ENCODE peak calls at places on chromosomes 13 and 19, in eight cellular contexts. D, U, K, A, T, S, O and E are unnamed samples.

GRCh38 chr13:101706651-101707050 is 254.2 kb downstream of the ITGBL1 start:
- DNase-seq in D (peak), U (no peak), K (no peak), A (no peak), T (no peak), S (no peak), O (peak), E (no peak)

GRCh38 chr13:99982741-99983400 is 1.3 kb downstream of the ZIC2 start:
- DNase-seq in D (peak), U (no peak), K (no peak), A (no peak), T (no peak), S (no peak), O (no peak), E (no peak)

GRCh38 chr19:20151617-20152145 is 15.3 kb upstream of the ZNF486 start:
- DNase-seq in D (no peak), U (no peak), K (no peak), A (no peak), T (no peak), S (no peak), O (no peak), E (no peak)

GRCh38 chr13:110133425-110134235 is 173.3 kb downstream of the COL4A1 start:
- DNase-seq in D (no peak), U (peak), K (no peak), A (no peak), T (no peak), S (no peak), O (no peak), E (no peak)

GRCh38 chr13:94825507-94825906 is 113.2 kb upstream of the SOX21 start:
- DNase-seq in D (peak), U (no peak), K (peak), A (no peak), T (no peak), S (no peak), O (no peak), E (no peak)

GRCh38 chr19:2261438-2262172 is 5.4 kb upstream of the JSRP1 start:
- DNase-seq in D (no peak), U (no peak), K (peak), A (no peak), T (no peak), S (no peak), O (peak), E (no peak)

GRCh38 chr19:49441210-49441959 is at the start of gene SLC17A7:
- DNase-seq in D (no peak), U (no peak), K (no peak), A (no peak), T (peak), S (peak), O (peak), E (no peak)

GRCh38 chr13:106105153-106105552 is 430.3 kb downstream of the EFNB2 start:
- DNase-seq in D (peak), U (no peak), K (no peak), A (no peak), T (no peak), S (no peak), O (no peak), E (no peak)

GRCh38 chr13:51068501-51068900 is 42.6 kb downstream of the C13orf42 start:
- DNase-seq in D (no peak), U (no peak), K (no peak), A (no peak), T (no peak), S (no peak), O (no peak), E (no peak)

GRCh38 chr13:113528798-113529180 is 38.3 kb upstream of the DCUN1D2 start:
- DNase-seq in D (no peak), U (no peak), K (no peak), A (no peak), T (no peak), S (peak), O (no peak), E (no peak)

GRCh38 chr19:601790-602189 is 12.1 kb downstream of the HCN2 start:
- DNase-seq in D (no peak), U (no peak), K (no peak), A (no peak), T (no peak), S (no peak), O (no peak), E (no peak)

GRCh38 chr13:73254827-73255226 is 196.0 kb downstream of the KLF5 start:
- DNase-seq in D (peak), U (no peak), K (no peak), A (no peak), T (no peak), S (no peak), O (no peak), E (no peak)

GRCh38 chr13:94759120-94759728 is 46.9 kb upstream of the SOX21 start:
- DNase-seq in D (peak), U (no peak), K (no peak), A (no peak), T (no peak), S (no peak), O (no peak), E (no peak)

GRCh38 chr13:20127563-20128458 is 33.0 kb downstream of the GJA3 start:
- DNase-seq in D (peak), U (no peak), K (peak), A (no peak), T (peak), S (peak), O (peak), E (peak)

GRCh38 chr13:99442273-99442895 is 58.9 kb upstream of the TM9SF2 start:
- DNase-seq in D (peak), U (no peak), K (peak), A (no peak), T (peak), S (no peak), O (peak), E (no peak)

GRCh38 chr13:110713981-110714797 is 689 bp downstream of the ING1 start:
- DNase-seq in D (peak), U (no peak), K (peak), A (peak), T (peak), S (peak), O (peak), E (no peak)

GRCh38 chr19:2549701-2550191 is 73.8 kb downstream of the GADD45B start:
- DNase-seq in D (peak), U (no peak), K (no peak), A (no peak), T (no peak), S (peak), O (no peak), E (no peak)

GRCh38 chr19:58557253-58558065 is 952 bp downstream of the UBE2M start:
- DNase-seq in D (no peak), U (no peak), K (no peak), A (no peak), T (no peak), S (no peak), O (no peak), E (peak)

GRCh38 chr19:15195987-15196682 is 4.7 kb downstream of the NOTCH3 start:
- DNase-seq in D (peak), U (peak), K (no peak), A (no peak), T (no peak), S (peak), O (no peak), E (peak)

GRCh38 chr19:16447015-16447384 is 24.8 kb downstream of the EPS15L1 start:
- DNase-seq in D (peak), U (no peak), K (no peak), A (no peak), T (no peak), S (peak), O (peak), E (peak)

GRCh38 chr13:56510836-56511235 is 629.9 kb upstream of the PRR20A start:
- DNase-seq in D (no peak), U (no peak), K (no peak), A (no peak), T (no peak), S (no peak), O (no peak), E (no peak)

GRCh38 chr19:45468159-45468651 is 409 bp downstream of the FOSB start:
- DNase-seq in D (peak), U (no peak), K (peak), A (no peak), T (peak), S (no peak), O (peak), E (no peak)

GRCh38 chr13:26262156-26262555 is 8.2 kb downstream of the CDK8 start:
- DNase-seq in D (peak), U (no peak), K (no peak), A (no peak), T (no peak), S (no peak), O (no peak), E (no peak)

GRCh38 chr19:40811478-40812341 is 12.7 kb downstream of the EGLN2 start:
- DNase-seq in D (no peak), U (no peak), K (no peak), A (no peak), T (no peak), S (no peak), O (peak), E (no peak)

GRCh38 chr19:40442328-40443130 is 1.6 kb downstream of the SERTAD3 start:
- DNase-seq in D (no peak), U (no peak), K (no peak), A (no peak), T (no peak), S (no peak), O (peak), E (no peak)

GRCh38 chr19:16518483-16519229 is 22.5 kb downstream of the C19orf44 start:
- DNase-seq in D (no peak), U (no peak), K (no peak), A (no peak), T (no peak), S (no peak), O (no peak), E (no peak)

GRCh38 chr19:49793561-49793840 is 19.6 kb downstream of the FUZ start:
- DNase-seq in D (no peak), U (no peak), K (no peak), A (no peak), T (no peak), S (no peak), O (no peak), E (no peak)

GRCh38 chr13:87274209-87274819 is 396.9 kb upstream of the SLITRK5 start:
- DNase-seq in D (peak), U (no peak), K (peak), A (no peak), T (no peak), S (no peak), O (no peak), E (no peak)

GRCh38 chr13:97948041-97948440 is 5.4 kb upstream of the IPO5 start:
- DNase-seq in D (peak), U (no peak), K (no peak), A (no peak), T (no peak), S (no peak), O (no peak), E (no peak)